ENCODE peak calls at places on chromosomes 2 and 18, in six cellular contexts. Q is HT1080; M is HTR-8/SVneo; D is activated CD4-positive, alpha-beta T cell treated with anti-CD3 and anti-CD28 coated beads for 1 hour; K is posterior cingulate gyrus; O is activated naive CD4-positive, alpha-beta T cell. J is an unnamed sample.

GRCh38 chr2:19185061-19185460 is 173.4 kb downstream of the OSR1 start:
- DNase-seq in O (no peak), M (no peak), Q (peak; percentile 49), D (no peak), K (no peak), J (no peak)

GRCh38 chr2:38810488-38810887 is 32.5 kb downstream of the GEMIN6 start:
- DNase-seq in O (no peak), Q (no peak), K (no peak), M (no peak), D (no peak), J (no peak)

GRCh38 chr18:76584414-76585310 is 89.6 kb upstream of the ZNF516 start:
- DNase-seq in M (no peak), O (no peak), Q (no peak), D (no peak), K (no peak), J (no peak)

GRCh38 chr2:179302149-179302548 is 37.5 kb upstream of the SESTD1 start:
- DNase-seq in D (no peak), O (no peak), M (no peak), Q (no peak), K (no peak), J (no peak)

GRCh38 chr2:72140621-72140960 is 7.1 kb downstream of the CYP26B1 start:
- DNase-seq in O (no peak), Q (no peak), D (no peak), K (peak; percentile 12), M (no peak), J (no peak)

GRCh38 chr2:108932736-108933135 is 56.3 kb downstream of the EDAR start:
- DNase-seq in O (no peak), M (no peak), K (no peak), Q (no peak), D (no peak), J (no peak)

GRCh38 chr2:233328922-233329321 is 21.3 kb downstream of the SAG start:
- DNase-seq in D (no peak), Q (no peak), K (no peak), M (no peak), O (no peak), J (no peak)

GRCh38 chr2:135226961-135227360 is 174.9 kb downstream of the RAB3GAP1 start:
- DNase-seq in M (no peak), O (no peak), K (no peak), D (no peak), Q (no peak), J (no peak)

GRCh38 chr18:4631239-4631638 is 176.1 kb upstream of the DLGAP1 start:
- DNase-seq in Q (no peak), K (no peak), M (no peak), O (no peak), D (no peak), J (no peak)

GRCh38 chr2:55992465-55992864 is 68.9 kb upstream of the EFEMP1 start:
- DNase-seq in M (peak; percentile 85), Q (peak; percentile 98), D (no peak), O (no peak), K (no peak), J (peak; percentile 98)

GRCh38 chr2:224584768-224585204 is 377 bp downstream of the CUL3 start:
- DNase-seq in K (no peak), Q (peak; percentile 14), O (peak; percentile 39), M (no peak), D (peak; percentile 41), J (no peak)

GRCh38 chr2:110933420-110933819 is 187.3 kb upstream of the BCL2L11 start:
- DNase-seq in D (no peak), M (no peak), O (no peak), Q (no peak), K (no peak), J (no peak)

GRCh38 chr2:43161650-43162542 is 64.5 kb downstream of the ZFP36L2 start:
- DNase-seq in K (no peak), D (no peak), O (no peak), Q (no peak), M (no peak), J (no peak)

GRCh38 chr18:39842042-39842791 is 2112.8 kb upstream of the PIK3C3 start:
- DNase-seq in M (no peak), D (no peak), K (no peak), O (no peak), Q (no peak), J (no peak)

GRCh38 chr2:174247474-174248186 is 702 bp downstream of the OLA1 start:
- DNase-seq in Q (peak; percentile 6), O (no peak), M (peak; percentile 15), D (no peak), K (no peak), J (no peak)

GRCh38 chr2:216911886-216912285 is 52.0 kb upstream of the TNP1 start:
- DNase-seq in Q (peak; percentile 36), D (no peak), K (no peak), M (no peak), O (no peak), J (no peak)

GRCh38 chr2:174779361-174779928 is 15.2 kb upstream of the CHRNA1 start:
- DNase-seq in K (no peak), O (no peak), M (no peak), Q (peak; percentile 78), D (no peak), J (no peak)

GRCh38 chr2:119958642-119959268 is 54.1 kb upstream of the EPB41L5 start:
- DNase-seq in D (no peak), O (no peak), K (no peak), Q (no peak), M (no peak), J (no peak)

GRCh38 chr2:223036756-223037432 is 15.1 kb upstream of the KCNE4 start:
- DNase-seq in M (no peak), K (no peak), D (no peak), Q (no peak), O (no peak), J (no peak)

GRCh38 chr2:102801858-102802699 is 40.2 kb downstream of the TMEM182 start:
- DNase-seq in K (no peak), Q (no peak), D (no peak), M (no peak), O (no peak), J (no peak)

GRCh38 chr2:232854082-232854481 is 16.0 kb upstream of the SNORC start:
- DNase-seq in M (no peak), Q (peak; percentile 61), K (no peak), D (no peak), O (no peak), J (peak; percentile 42)

GRCh38 chr18:22286576-22286975 is 117.2 kb downstream of the GATA6 start:
- DNase-seq in Q (peak; percentile 51), K (no peak), M (no peak), O (no peak), D (no peak), J (no peak)

GRCh38 chr18:22705328-22705727 is 227.8 kb upstream of the RBBP8 start:
- DNase-seq in Q (peak; percentile 76), O (no peak), M (no peak), D (no peak), K (no peak), J (peak; percentile 35)

GRCh38 chr2:54955674-54956391 is 94.4 kb downstream of the RTN4 start:
- DNase-seq in O (no peak), K (no peak), M (no peak), D (no peak), Q (no peak), J (no peak)

GRCh38 chr18:67265464-67266245 is 250.9 kb downstream of the DSEL start:
- DNase-seq in Q (peak; percentile 86), O (no peak), D (no peak), M (no peak), K (no peak), J (peak; percentile 94)

GRCh38 chr2:172460780-172461201 is 33.4 kb downstream of the ITGA6 start:
- DNase-seq in Q (peak; percentile 84), K (no peak), M (no peak), O (no peak), D (no peak), J (no peak)

GRCh38 chr18:80176334-80177080 is 67.4 kb downstream of the ADNP2 start:
- DNase-seq in D (no peak), M (no peak), K (no peak), O (no peak), Q (no peak), J (no peak)

GRCh38 chr2:230927711-230928341 is 2.8 kb upstream of the GPR55 start:
- DNase-seq in O (no peak), Q (no peak), K (no peak), D (no peak), M (no peak), J (no peak)

GRCh38 chr2:219344756-219345458 is 12.4 kb upstream of the RESP18 start:
- DNase-seq in D (no peak), K (peak; percentile 36), M (no peak), O (no peak), Q (no peak), J (peak; percentile 3)

GRCh38 chr18:902179-902718 is 2.4 kb upstream of the ADCYAP1 start:
- DNase-seq in D (no peak), K (no peak), Q (no peak), O (no peak), M (no peak), J (peak; percentile 34)

J was measured in astrocyte of the cerebellum.